ENCODE peak calls at places on chromosome 13, in eight cellular contexts. One of them, this sample, is unnamed.

GRCh38 chr13:108272333-108272732 is 2.8 kb downstream of the TNFSF13B start:
- DNase-seq in mucosa of descending colon: no peak
- DNase-seq in BE2C: no peak
- DNase-seq in neuronal stem cell: no peak
- DNase-seq in thoracic aorta: no peak
- DNase-seq in H7: no peak
- DNase-seq in fibroblast of lung: peak; percentile 24
- DNase-seq in heart right ventricle: no peak
- DNase-seq in this sample: no peak

GRCh38 chr13:19661126-19661525 is 27.7 kb downstream of the MPHOSPH8 start:
- DNase-seq in mucosa of descending colon: no peak
- DNase-seq in BE2C: no peak
- DNase-seq in neuronal stem cell: no peak
- DNase-seq in thoracic aorta: no peak
- DNase-seq in H7: no peak
- DNase-seq in fibroblast of lung: no peak
- DNase-seq in heart right ventricle: no peak
- DNase-seq in this sample: no peak

GRCh38 chr13:79386125-79386822 is 19.8 kb downstream of the RBM26 start:
- DNase-seq in mucosa of descending colon: no peak
- DNase-seq in BE2C: no peak
- DNase-seq in neuronal stem cell: no peak
- DNase-seq in thoracic aorta: no peak
- DNase-seq in H7: no peak
- DNase-seq in fibroblast of lung: peak; percentile 62
- DNase-seq in heart right ventricle: no peak
- DNase-seq in this sample: no peak

GRCh38 chr13:40208517-40208916 is 457.9 kb downstream of the FOXO1 start:
- DNase-seq in mucosa of descending colon: no peak
- DNase-seq in BE2C: no peak
- DNase-seq in neuronal stem cell: no peak
- DNase-seq in thoracic aorta: no peak
- DNase-seq in H7: no peak
- DNase-seq in fibroblast of lung: no peak
- DNase-seq in heart right ventricle: no peak
- DNase-seq in this sample: no peak

GRCh38 chr13:96141032-96141431 is 51.1 kb downstream of the HS6ST3 start:
- DNase-seq in mucosa of descending colon: no peak
- DNase-seq in BE2C: no peak
- DNase-seq in neuronal stem cell: no peak
- DNase-seq in thoracic aorta: no peak
- DNase-seq in H7: no peak
- DNase-seq in fibroblast of lung: peak; percentile 29
- DNase-seq in heart right ventricle: no peak
- DNase-seq in this sample: peak; percentile 5

GRCh38 chr13:97975851-97976550 is 22.5 kb downstream of the IPO5 start:
- DNase-seq in mucosa of descending colon: peak; percentile 95
- DNase-seq in BE2C: peak; percentile 96
- DNase-seq in neuronal stem cell: peak; percentile 95
- DNase-seq in thoracic aorta: peak; percentile 31
- DNase-seq in H7: peak; percentile 99
- DNase-seq in fibroblast of lung: peak; percentile 82
- DNase-seq in heart right ventricle: peak; percentile 88
- DNase-seq in this sample: peak; percentile 89

GRCh38 chr13:32205426-32206096 is 109.6 kb downstream of the ZAR1L start:
- DNase-seq in mucosa of descending colon: no peak
- DNase-seq in BE2C: peak; percentile 32
- DNase-seq in neuronal stem cell: no peak
- DNase-seq in thoracic aorta: no peak
- DNase-seq in H7: no peak
- DNase-seq in fibroblast of lung: no peak
- DNase-seq in heart right ventricle: no peak
- DNase-seq in this sample: peak; percentile 39

GRCh38 chr13:50290186-50290585 is 274.9 kb downstream of the KCNRG start:
- DNase-seq in mucosa of descending colon: no peak
- DNase-seq in BE2C: no peak
- DNase-seq in neuronal stem cell: no peak
- DNase-seq in thoracic aorta: no peak
- DNase-seq in H7: no peak
- DNase-seq in fibroblast of lung: no peak
- DNase-seq in heart right ventricle: no peak
- DNase-seq in this sample: no peak

DNA sequence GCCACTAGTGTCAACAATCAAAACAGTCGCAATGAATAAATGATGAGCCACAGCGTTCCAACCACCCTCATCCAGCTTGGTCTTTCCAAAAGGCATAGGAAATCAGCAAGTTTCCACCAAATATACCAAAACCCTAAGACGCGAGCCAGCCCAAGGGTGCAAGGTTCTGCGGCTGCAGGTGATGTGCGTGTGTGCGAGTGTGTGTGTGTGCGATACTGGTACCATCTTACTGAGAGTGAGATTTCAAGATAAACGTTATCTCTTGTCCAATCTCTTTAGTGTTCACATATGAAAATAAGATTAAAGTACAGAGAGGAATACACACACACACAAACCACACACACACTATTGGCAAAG is 895 bp upstream of the TRPC4 start:
- DNase-seq in mucosa of descending colon: no peak
- DNase-seq in BE2C: no peak
- DNase-seq in neuronal stem cell: no peak
- DNase-seq in thoracic aorta: no peak
- DNase-seq in H7: no peak
- DNase-seq in fibroblast of lung: no peak
- DNase-seq in heart right ventricle: no peak
- DNase-seq in this sample: no peak
- H3K4me3 ChIP-seq in mucosa of descending colon: no peak overlapping the region
- H3K4me3 ChIP-seq in BE2C: no peak overlapping the region
- H3K4me3 ChIP-seq in neuronal stem cell: peak overlapping the region; percentile 96
- H3K4me3 ChIP-seq in thoracic aorta: peak overlapping the region; percentile 80
- H3K4me3 ChIP-seq in H7: peak overlapping the region; percentile 67
- H3K4me3 ChIP-seq in fibroblast of lung: peak overlapping the region; percentile 62
- H3K4me3 ChIP-seq in heart right ventricle: peak overlapping the region; percentile 56
- H3K4me3 ChIP-seq in this sample: no peak overlapping the region

GRCh38 chr13:114016321-114017027 is 42.6 kb upstream of the C13orf46 start:
- DNase-seq in mucosa of descending colon: no peak
- DNase-seq in BE2C: no peak
- DNase-seq in neuronal stem cell: no peak
- DNase-seq in thoracic aorta: no peak
- DNase-seq in H7: no peak
- DNase-seq in fibroblast of lung: no peak
- DNase-seq in heart right ventricle: no peak
- DNase-seq in this sample: no peak
- H3K36me3 ChIP-seq in mucosa of descending colon: no peaks in the 10 kb centered on the region
- H3K36me3 ChIP-seq in BE2C: peaks cover 36% of the 10 kb centered on the region
- H3K36me3 ChIP-seq in neuronal stem cell: peaks cover 6% of the 10 kb centered on the region
- H3K36me3 ChIP-seq in thoracic aorta: peaks cover 61% of the 10 kb centered on the region
- H3K36me3 ChIP-seq in H7: peaks cover 4% of the 10 kb centered on the region
- H3K36me3 ChIP-seq in fibroblast of lung: peaks cover 49% of the 10 kb centered on the region
- H3K36me3 ChIP-seq in heart right ventricle: peaks cover 57% of the 10 kb centered on the region
- H3K36me3 ChIP-seq in this sample: no peaks in the 10 kb centered on the region

DNA sequence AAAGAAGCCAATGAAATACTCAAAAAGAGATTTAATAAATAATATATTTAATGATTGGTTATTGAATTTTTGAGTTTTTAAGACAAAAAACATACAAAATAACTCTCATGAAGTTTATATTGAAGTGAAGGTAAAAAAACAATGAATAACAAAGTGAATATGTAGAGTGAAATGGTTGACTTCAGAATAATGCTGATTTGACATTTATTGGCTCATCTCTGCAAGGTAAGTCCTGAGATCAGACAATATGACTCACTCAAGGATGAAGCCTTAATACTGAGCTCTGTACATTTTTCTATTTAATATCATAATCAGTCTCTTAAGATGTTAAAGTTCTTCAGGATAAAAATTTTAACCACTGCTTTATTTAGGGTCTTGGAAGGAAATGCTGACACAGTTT is 1398.9 kb upstream of the PCDH9 start:
- DNase-seq in mucosa of descending colon: no peak
- DNase-seq in BE2C: no peak
- DNase-seq in neuronal stem cell: no peak
- DNase-seq in thoracic aorta: no peak
- DNase-seq in H7: no peak
- DNase-seq in fibroblast of lung: no peak
- DNase-seq in heart right ventricle: no peak
- DNase-seq in this sample: no peak
- H3K4me3 ChIP-seq in mucosa of descending colon: no peak overlapping the region
- H3K4me3 ChIP-seq in BE2C: no peak overlapping the region
- H3K4me3 ChIP-seq in neuronal stem cell: no peak overlapping the region
- H3K4me3 ChIP-seq in thoracic aorta: no peak overlapping the region
- H3K4me3 ChIP-seq in H7: no peak overlapping the region
- H3K4me3 ChIP-seq in fibroblast of lung: no peak overlapping the region
- H3K4me3 ChIP-seq in heart right ventricle: no peak overlapping the region
- H3K4me3 ChIP-seq in this sample: no peak overlapping the region

GRCh38 chr13:77207943-77208342 is 119.0 kb downstream of the MYCBP2 start:
- DNase-seq in mucosa of descending colon: no peak
- DNase-seq in BE2C: no peak
- DNase-seq in neuronal stem cell: no peak
- DNase-seq in thoracic aorta: no peak
- DNase-seq in H7: no peak
- DNase-seq in fibroblast of lung: peak; percentile 92
- DNase-seq in heart right ventricle: no peak
- DNase-seq in this sample: no peak
- H3K36me3 ChIP-seq in mucosa of descending colon: no peaks in the 10 kb centered on the region
- H3K36me3 ChIP-seq in BE2C: peaks cover 35% of the 10 kb centered on the region
- H3K36me3 ChIP-seq in neuronal stem cell: peaks cover 5% of the 10 kb centered on the region
- H3K36me3 ChIP-seq in thoracic aorta: peaks cover 11% of the 10 kb centered on the region
- H3K36me3 ChIP-seq in H7: no peaks in the 10 kb centered on the region
- H3K36me3 ChIP-seq in fibroblast of lung: no peaks in the 10 kb centered on the region
- H3K36me3 ChIP-seq in heart right ventricle: peaks cover 72% of the 10 kb centered on the region
- H3K36me3 ChIP-seq in this sample: peaks cover 7% of the 10 kb centered on the region

GRCh38 chr13:24252136-24252535 is 57.2 kb upstream of the C1QTNF9 start:
- DNase-seq in mucosa of descending colon: no peak
- DNase-seq in BE2C: no peak
- DNase-seq in neuronal stem cell: no peak
- DNase-seq in thoracic aorta: no peak
- DNase-seq in H7: no peak
- DNase-seq in fibroblast of lung: no peak
- DNase-seq in heart right ventricle: no peak
- DNase-seq in this sample: no peak
- H3K4me3 ChIP-seq in mucosa of descending colon: no peak overlapping the region
- H3K4me3 ChIP-seq in BE2C: no peak overlapping the region
- H3K4me3 ChIP-seq in neuronal stem cell: no peak overlapping the region
- H3K4me3 ChIP-seq in thoracic aorta: peak overlapping the region; percentile 23
- H3K4me3 ChIP-seq in H7: no peak overlapping the region
- H3K4me3 ChIP-seq in fibroblast of lung: no peak overlapping the region
- H3K4me3 ChIP-seq in heart right ventricle: no peak overlapping the region
- H3K4me3 ChIP-seq in this sample: peak overlapping the region; percentile 44